ENCODE peak calls at places on chromosomes 11 and 22, in five cellular contexts. F is activated CD8-positive, alpha-beta memory T cell treated with anti-CD3 and anti-CD28 coated beads, Interleukin-2, amount 50 U/mL, for 48 hours; O is globus pallidus; A is epithelial cell of prostate; R is kidney glomerular epithelial cell. D is an unnamed sample.

GRCh38 chr11:60951909-60952741 is at the start of gene SLC15A3:
- DNase-seq in F (peak), O (peak), A (no peak), R (no peak), D (no peak)

GRCh38 chr11:77542296-77542695 is 47.5 kb upstream of the AQP11 start:
- DNase-seq in F (no peak), O (no peak), A (no peak), R (no peak), D (no peak)

GRCh38 chr11:118012083-118012669 is 26.0 kb downstream of the IL10RA start:
- DNase-seq in F (peak), O (no peak), A (peak), R (peak), D (no peak)

GRCh38 chr11:20031155-20032001 is 128.9 kb downstream of the DBX1 start:
- DNase-seq in F (no peak), O (no peak), A (no peak), R (peak), D (no peak)

GRCh38 chr22:49257551-49257951 is 570.1 kb downstream of the BRD1 start:
- DNase-seq in F (no peak), O (no peak), A (no peak), R (no peak), D (no peak)

GRCh38 chr11:97961431-97961830 is 1059.3 kb upstream of the CNTN5 start:
- DNase-seq in F (no peak), O (no peak), A (peak), R (no peak), D (no peak)

GRCh38 chr22:49948958-49949913 is 11.3 kb upstream of the PIM3 start:
- DNase-seq in F (no peak), O (no peak), A (peak), R (no peak), D (no peak)

GRCh38 chr11:35043933-35044332 is 95.0 kb upstream of the CD44 start:
- DNase-seq in F (no peak), O (no peak), A (no peak), R (no peak), D (no peak)

GRCh38 chr22:49678137-49678841 is 149.4 kb downstream of the BRD1 start:
- DNase-seq in F (peak), O (no peak), A (no peak), R (no peak), D (peak)

GRCh38 chr11:102306048-102306575 is 11.2 kb upstream of the BIRC3 start:
- DNase-seq in F (no peak), O (peak), A (peak), R (peak), D (no peak)

GRCh38 chr11:13076961-13077360 is 67.8 kb downstream of the RASSF10 start:
- DNase-seq in F (no peak), O (no peak), A (no peak), R (no peak), D (no peak)

GRCh38 chr11:58506935-58507334 is 970 bp downstream of the OR5B21 start:
- DNase-seq in F (no peak), O (peak), A (no peak), R (no peak), D (no peak)

GRCh38 chr11:129018991-129019390 is 76.3 kb upstream of the TP53AIP1 start:
- DNase-seq in F (no peak), O (no peak), A (no peak), R (no peak), D (no peak)

GRCh38 chr11:788953-789940 is 643 bp downstream of the CEND1 start:
- DNase-seq in F (no peak), O (no peak), A (no peak), R (no peak), D (no peak)

GRCh38 chr11:103927535-103927934 is 108.9 kb upstream of the DDI1 start:
- DNase-seq in F (no peak), O (peak), A (no peak), R (peak), D (no peak)

GRCh38 chr11:66112640-66113098 is 42.6 kb downstream of the PACS1 start:
- DNase-seq in F (no peak), O (no peak), A (no peak), R (peak), D (no peak)

GRCh38 chr11:3177931-3178330 is 12.8 kb upstream of the OSBPL5 start:
- DNase-seq in F (no peak), O (no peak), A (no peak), R (no peak), D (no peak)